ENCODE peak calls at places on chromosome 2, in seven cellular contexts. F is lung; I is GM23248; W is aorta; N is lower lobe of right lung; H is CD4-positive, CD25-positive, alpha-beta regulatory T cell; Z is heart left ventricle. J is an unnamed sample.

GRCh38 chr2:232322560-232323327 is 55.8 kb upstream of the ALPP start:
- DNase-seq in F (no peak), I (no peak), W (peak; percentile 44), N (no peak), H (peak; percentile 34), Z (no peak), J (no peak)

GRCh38 chr2:193837368-193837767 is 1642.6 kb upstream of the TMEFF2 start:
- DNase-seq in F (no peak), I (peak; percentile 49), W (no peak), N (no peak), H (no peak), Z (no peak), J (no peak)

GRCh38 chr2:26245231-26245732 is 543 bp downstream of the HADHB start:
- DNase-seq in F (peak; percentile 32), I (peak; percentile 74), W (no peak), N (peak; percentile 60), H (peak; percentile 78), Z (peak; percentile 33), J (peak; percentile 78)

GRCh38 chr2:140502951-140503630 is 1627.7 kb downstream of the LRP1B start:
- DNase-seq in F (no peak), I (peak; percentile 89), W (no peak), N (no peak), H (no peak), Z (no peak), J (peak; percentile 8)

GRCh38 chr2:177295479-177295878 is 31.0 kb upstream of the NFE2L2 start:
- DNase-seq in F (no peak), I (peak; percentile 75), W (no peak), N (no peak), H (no peak), Z (no peak), J (peak; percentile 25)

GRCh38 chr2:210584834-210585233 is 28.4 kb downstream of the CPS1 start:
- DNase-seq in F (no peak), I (no peak), W (no peak), N (no peak), H (no peak), Z (no peak), J (peak; percentile 87)

GRCh38 chr2:39437522-39438296 is 624 bp upstream of the MAP4K3 start:
- DNase-seq in F (peak; percentile 45), I (peak; percentile 51), W (peak; percentile 74), N (peak; percentile 67), H (peak; percentile 87), Z (peak; percentile 45), J (peak; percentile 91)

GRCh38 chr2:222477962-222478608 is 53.7 kb downstream of the SGPP2 start:
- DNase-seq in F (no peak), I (no peak), W (no peak), N (no peak), H (no peak), Z (no peak), J (no peak)

GRCh38 chr2:232365621-232366321 is 12.8 kb upstream of the ALPP start:
- DNase-seq in F (no peak), I (peak; percentile 60), W (peak; percentile 70), N (no peak), H (peak; percentile 42), Z (no peak), J (peak; percentile 32)

GRCh38 chr2:161386228-161386627 is 29.9 kb upstream of the TBR1 start:
- DNase-seq in F (no peak), I (no peak), W (no peak), N (no peak), H (no peak), Z (no peak), J (no peak)

GRCh38 chr2:74778381-74779371 is 55.3 kb upstream of the HK2 start:
- DNase-seq in F (no peak), I (peak; percentile 33), W (no peak), N (no peak), H (no peak), Z (no peak), J (no peak)

GRCh38 chr2:226589043-226589442 is 210.6 kb downstream of the IRS1 start:
- DNase-seq in F (no peak), I (no peak), W (no peak), N (no peak), H (no peak), Z (no peak), J (no peak)

GRCh38 chr2:1603521-1603920 is 140.8 kb downstream of the PXDN start:
- DNase-seq in F (no peak), I (no peak), W (no peak), N (no peak), H (no peak), Z (no peak), J (no peak)

GRCh38 chr2:75619992-75620740 is 26.4 kb upstream of the MRPL19 start:
- DNase-seq in F (no peak), I (peak; percentile 51), W (no peak), N (no peak), H (no peak), Z (no peak), J (no peak)

GRCh38 chr2:85810376-85811172 is 56.8 kb downstream of the ATOH8 start:
- DNase-seq in F (no peak), I (no peak), W (no peak), N (no peak), H (no peak), Z (no peak), J (no peak)

GRCh38 chr2:10892316-10892715 is 19.4 kb upstream of the KCNF1 start:
- DNase-seq in F (no peak), I (no peak), W (no peak), N (no peak), H (no peak), Z (no peak), J (no peak)

GRCh38 chr2:224086226-224086911 is 47.3 kb upstream of the SERPINE2 start:
- DNase-seq in F (no peak), I (peak; percentile 96), W (no peak), N (no peak), H (no peak), Z (no peak), J (no peak)

GRCh38 chr2:4354678-4355077 is 651.3 kb downstream of the DCDC2C start:
- DNase-seq in F (no peak), I (no peak), W (no peak), N (no peak), H (no peak), Z (no peak), J (no peak)

DNA sequence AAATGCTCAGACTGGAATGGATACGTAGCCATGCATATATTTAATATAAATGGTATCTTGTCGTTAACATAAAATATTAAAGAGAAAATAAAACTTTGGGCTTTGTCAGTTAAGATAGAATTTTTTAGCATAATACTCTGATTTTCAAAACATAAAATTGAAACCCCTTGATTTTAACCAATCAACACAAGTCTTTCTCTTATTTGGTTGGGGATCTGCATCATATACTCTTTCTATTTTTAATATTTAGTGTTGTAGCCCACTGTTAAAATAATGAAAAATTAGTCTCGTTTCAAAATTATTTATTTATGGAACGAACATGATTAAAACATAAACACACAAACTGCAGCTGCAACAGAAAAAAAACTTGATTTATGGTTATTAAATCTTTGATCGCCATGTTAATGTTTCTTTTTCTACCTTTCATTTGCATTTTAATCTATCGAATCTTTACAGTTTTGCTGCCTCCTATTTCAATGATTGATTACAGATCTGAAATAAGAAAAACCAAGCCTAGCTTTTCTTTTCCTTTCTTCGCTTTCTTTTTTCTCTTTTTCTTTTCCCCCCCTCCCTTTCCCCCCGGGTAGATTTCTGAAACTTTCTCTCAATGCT is 145.5 kb downstream of the MEIS1 start:
- DNase-seq in F (no peak), I (no peak), W (no peak), N (no peak), H (no peak), Z (no peak), J (no peak)
- H3K27me3 ChIP-seq in F (peaks cover 3% of the 10 kb centered on the region), I (peaks cover 17% of the 10 kb centered on the region), W (no peaks in the 10 kb centered on the region), N (peaks cover 84% of the 10 kb centered on the region), H (peaks cover 29% of the 10 kb centered on the region), Z (peaks cover 78% of the 10 kb centered on the region), J (peaks cover 17% of the 10 kb centered on the region)

GRCh38 chr2:230156782-230157181 is 63.0 kb downstream of the SP110 start:
- DNase-seq in F (no peak), I (no peak), W (no peak), N (no peak), H (no peak), Z (no peak), J (no peak)

GRCh38 chr2:230157300-230157699 is 62.5 kb downstream of the SP110 start:
- DNase-seq in F (no peak), I (no peak), W (no peak), N (no peak), H (no peak), Z (no peak), J (no peak)

GRCh38 chr2:230161180-230161579 is 58.6 kb downstream of the SP110 start:
- DNase-seq in F (no peak), I (peak; percentile 76), W (no peak), N (no peak), H (no peak), Z (no peak), J (no peak)

GRCh38 chr2:230160112-230160660 is 59.6 kb downstream of the SP110 start:
- DNase-seq in F (peak; percentile 48), I (peak; percentile 70), W (no peak), N (peak; percentile 58), H (peak; percentile 64), Z (no peak), J (peak; percentile 58)

DNA sequence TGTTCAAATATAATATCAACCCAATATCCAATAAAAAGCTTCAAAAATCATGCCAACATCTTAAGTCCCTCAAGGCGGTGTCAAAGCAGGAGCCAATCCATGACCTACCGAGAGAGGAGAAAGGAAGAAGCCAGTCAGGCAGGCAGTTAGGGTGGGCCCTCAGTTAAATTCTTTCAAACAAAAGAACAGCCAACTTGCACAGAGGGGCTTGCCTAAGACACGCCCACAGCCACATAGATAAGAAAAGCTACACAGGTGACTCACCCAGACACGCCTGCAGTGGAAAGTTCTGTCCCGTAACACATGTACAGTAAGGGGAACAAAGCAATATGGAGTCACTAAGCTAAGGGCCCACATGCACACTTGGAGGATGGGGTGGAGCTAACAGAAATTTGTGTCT is 61.3 kb downstream of the SP110 start:
- DNase-seq in F (no peak), I (no peak), W (no peak), N (no peak), H (no peak), Z (no peak), J (peak; percentile 33)
- H3K4me1 ChIP-seq in F (no peaks in the 10 kb centered on the region), I (no peaks in the 10 kb centered on the region), W (no peaks in the 10 kb centered on the region), N (no peaks in the 10 kb centered on the region), H (no peaks in the 10 kb centered on the region), Z (no peaks in the 10 kb centered on the region), J (no peaks in the 10 kb centered on the region)

GRCh38 chr2:179898873-179899272 is 37.5 kb upstream of the ZNF385B start:
- DNase-seq in F (no peak), I (peak; percentile 47), W (no peak), N (no peak), H (peak; percentile 48), Z (no peak), J (peak; percentile 40)
- H3K27ac ChIP-seq in F (no peak overlapping the region), I (no peak overlapping the region), W (no peak overlapping the region), N (no peak overlapping the region), H (no peak overlapping the region), Z (no peak overlapping the region), J (no peak overlapping the region)

GRCh38 chr2:176146101-176146500 is 5.2 kb upstream of the HOXD4 start:
- DNase-seq in F (no peak), I (no peak), W (no peak), N (no peak), H (no peak), Z (no peak), J (no peak)
- H3K27me3 ChIP-seq in F (peaks cover 14% of the 10 kb centered on the region), I (no peaks in the 10 kb centered on the region), W (no peaks in the 10 kb centered on the region), N (peaks cover 99% of the 10 kb centered on the region), H (peaks cover 48% of the 10 kb centered on the region), Z (peaks cover 72% of the 10 kb centered on the region), J (peaks cover 56% of the 10 kb centered on the region)

DNA sequence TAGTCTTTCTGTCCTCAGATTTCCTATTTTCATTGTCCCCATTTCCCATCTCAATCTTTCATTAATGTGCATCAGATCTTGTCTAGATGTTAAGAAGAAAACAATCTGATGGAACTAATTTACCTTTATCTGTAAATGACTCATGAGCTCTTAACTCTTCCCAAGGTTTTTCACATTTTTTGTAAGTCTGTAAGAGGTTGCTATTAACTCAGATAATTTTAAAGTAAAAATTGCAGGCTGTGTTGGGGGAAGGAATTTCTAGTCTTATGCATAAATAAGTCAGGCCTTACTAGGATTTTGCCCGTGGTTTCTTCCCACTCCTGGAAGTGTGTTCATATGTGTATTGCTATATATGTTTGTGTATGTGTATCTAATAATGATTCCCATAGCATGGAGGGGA is 4.3 kb downstream of the NAB1 start:
- DNase-seq in F (no peak), I (peak; percentile 7), W (no peak), N (no peak), H (no peak), Z (no peak), J (no peak)
- H3K4me1 ChIP-seq in F (peaks cover 33% of the 10 kb centered on the region), I (peaks cover 40% of the 10 kb centered on the region), W (peaks cover 14% of the 10 kb centered on the region), N (peaks cover 40% of the 10 kb centered on the region), H (peaks cover 32% of the 10 kb centered on the region), Z (peaks cover 69% of the 10 kb centered on the region), J (no peaks in the 10 kb centered on the region)

J was measured in small intestine.